ENCODE peak calls at places on chromosomes 11 and 22, in ten cellular contexts. A is BJ, K is MM.1S, G is fibroblast of mammary gland, C is fibroblast of lung, N is GM10248, O is nephron progenitor cell, B is GM12865, I is Calu3, R is mammary epithelial cell. W is an unnamed sample.

GRCh38 chr11:94840209-94840608 is 72.1 kb downstream of the AMOTL1 start:
- DNase-seq in A (peak; percentile 18), K (no peak), G (peak; percentile 7), C (no peak), N (no peak), O (no peak), B (no peak), I (no peak), R (no peak), W (no peak)

GRCh38 chr11:134792044-134792443 is 380.0 kb upstream of the B3GAT1 start:
- DNase-seq in A (no peak), K (no peak), G (no peak), C (no peak), N (no peak), O (no peak), B (no peak), I (no peak), R (no peak), W (no peak)

GRCh38 chr11:118527109-118527508 is at the start of gene TTC36:
- DNase-seq in A (no peak), K (no peak), G (no peak), C (no peak), N (no peak), O (no peak), B (no peak), I (no peak), R (no peak), W (no peak)

GRCh38 chr11:43282607-43283440 is 29.0 kb upstream of the API5 start:
- DNase-seq in A (no peak), K (peak; percentile 55), G (peak; percentile 33), C (peak; percentile 15), N (peak; percentile 59), O (peak; percentile 73), B (peak; percentile 62), I (peak; percentile 53), R (peak; percentile 6), W (peak; percentile 58)

GRCh38 chr11:5621580-5621979 is 3.2 kb upstream of the TRIM34 start:
- DNase-seq in A (no peak), K (no peak), G (no peak), C (no peak), N (no peak), O (no peak), B (no peak), I (no peak), R (no peak), W (no peak)

GRCh38 chr22:44205713-44206645 is 25.3 kb downstream of the PARVG start:
- DNase-seq in A (no peak), K (no peak), G (no peak), C (no peak), N (no peak), O (no peak), B (no peak), I (no peak), R (no peak), W (no peak)

GRCh38 chr22:24303007-24303406 is 32.4 kb downstream of the SPECC1L start:
- DNase-seq in A (no peak), K (no peak), G (no peak), C (no peak), N (no peak), O (no peak), B (no peak), I (peak; percentile 35), R (no peak), W (no peak)

GRCh38 chr11:84420261-84420660 is 1134.1 kb upstream of the CCDC90B start:
- DNase-seq in A (no peak), K (no peak), G (peak; percentile 86), C (peak; percentile 56), N (no peak), O (no peak), B (no peak), I (no peak), R (no peak), W (no peak)

GRCh38 chr11:9701799-9702198 is 37.9 kb downstream of the SWAP70 start:
- DNase-seq in A (no peak), K (no peak), G (no peak), C (no peak), N (no peak), O (no peak), B (no peak), I (no peak), R (no peak), W (no peak)

GRCh38 chr11:111162306-111162705 is 83.2 kb upstream of the POU2AF2 start:
- DNase-seq in A (no peak), K (no peak), G (no peak), C (peak; percentile 52), N (no peak), O (no peak), B (no peak), I (no peak), R (peak; percentile 24), W (no peak)

GRCh38 chr11:65432133-65432650 is 9.6 kb downstream of the NEAT1 start:
- DNase-seq in A (no peak), K (no peak), G (peak; percentile 36), C (no peak), N (no peak), O (no peak), B (no peak), I (no peak), R (no peak), W (no peak)

GRCh38 chr22:43636086-43636485 is 176.0 kb downstream of the EFCAB6 start:
- DNase-seq in A (no peak), K (no peak), G (no peak), C (no peak), N (no peak), O (no peak), B (no peak), I (no peak), R (no peak), W (no peak)

GRCh38 chr11:43937434-43938411 is 4.7 kb upstream of the C11orf96 start:
- DNase-seq in A (no peak), K (no peak), G (peak; percentile 63), C (peak; percentile 81), N (no peak), O (no peak), B (no peak), I (no peak), R (peak; percentile 69), W (no peak)

GRCh38 chr11:944711-945470 is 19.2 kb downstream of the AP2A2 start:
- DNase-seq in A (no peak), K (no peak), G (peak; percentile 65), C (peak; percentile 60), N (no peak), O (no peak), B (no peak), I (no peak), R (no peak), W (no peak)
- TF ChIP-seq CTCF in A (peak; percentile 18), K (no peak), G (peak; percentile 39), C (peak; percentile 8), N (no peak), O (no peak), B (no peak), I (no peak), R (no peak), W (no peak)

DNA sequence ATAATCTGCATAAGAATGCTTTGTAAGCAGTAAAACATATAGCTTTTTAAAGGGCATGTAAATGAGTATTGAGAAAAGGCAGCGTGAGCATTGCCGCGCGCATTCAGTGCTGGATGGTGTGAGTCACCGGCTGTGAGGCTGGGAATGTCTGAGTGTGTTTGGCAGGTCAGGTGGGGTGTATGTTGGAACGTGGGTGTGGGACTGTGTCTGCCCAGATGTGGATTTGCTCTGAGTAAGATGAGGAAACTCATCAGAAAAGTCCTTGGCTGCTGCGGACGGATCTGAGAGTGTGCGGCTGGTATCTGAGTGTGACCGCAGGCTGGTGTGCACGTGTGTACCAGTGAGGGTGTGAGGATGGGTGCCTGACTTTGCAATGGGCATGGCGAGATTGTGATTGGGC is 66.2 kb upstream of the NECTIN1 start:
- DNase-seq in A (peak; percentile 20), K (no peak), G (peak; percentile 98), C (peak; percentile 98), N (no peak), O (no peak), B (no peak), I (peak; percentile 14), R (peak; percentile 46), W (no peak)
- TF ChIP-seq CTCF in A (no peak), K (no peak), G (no peak), C (no peak), N (no peak), O (no peak), B (no peak), I (no peak), R (no peak), W (no peak)

DNA sequence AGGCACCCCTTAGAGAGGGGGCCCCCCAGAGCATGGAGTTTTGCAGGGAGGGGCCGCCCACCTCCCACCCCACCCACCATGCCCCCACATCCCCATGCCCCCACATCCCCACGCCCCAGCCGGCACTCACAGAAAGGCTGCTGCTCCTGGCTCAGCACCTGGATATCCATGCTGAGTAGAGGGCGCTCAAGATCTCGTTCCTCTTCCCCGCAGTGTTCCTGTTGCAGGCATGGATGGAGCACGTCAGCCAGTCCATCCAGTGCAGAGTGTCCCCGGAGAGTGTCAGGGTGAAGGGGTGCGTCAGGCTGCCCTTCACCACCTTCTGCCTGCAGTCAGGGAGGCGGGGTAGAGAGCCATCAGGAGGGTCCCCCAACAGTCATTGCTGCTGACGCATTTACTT is 156.2 kb downstream of the CRYBB2 start:
- DNase-seq in A (no peak), K (no peak), G (no peak), C (no peak), N (no peak), O (no peak), B (no peak), I (no peak), R (no peak), W (no peak)
- TF ChIP-seq CTCF in A (no peak), K (no peak), G (no peak), C (no peak), N (no peak), O (no peak), B (no peak), I (no peak), R (no peak), W (no peak)

GRCh38 chr11:114340311-114341131 is 44.3 kb downstream of the NNMT start:
- DNase-seq in A (no peak), K (peak; percentile 89), G (peak; percentile 86), C (peak; percentile 74), N (no peak), O (peak; percentile 40), B (peak; percentile 57), I (no peak), R (peak; percentile 57), W (peak; percentile 50)
- TF ChIP-seq CTCF in A (peak; percentile 86), K (peak; percentile 87), G (peak; percentile 95), C (peak; percentile 92), N (peak; percentile 68), O (peak; percentile 78), B (peak; percentile 72), I (peak; percentile 59), R (peak; percentile 84), W (peak; percentile 86)

DNA sequence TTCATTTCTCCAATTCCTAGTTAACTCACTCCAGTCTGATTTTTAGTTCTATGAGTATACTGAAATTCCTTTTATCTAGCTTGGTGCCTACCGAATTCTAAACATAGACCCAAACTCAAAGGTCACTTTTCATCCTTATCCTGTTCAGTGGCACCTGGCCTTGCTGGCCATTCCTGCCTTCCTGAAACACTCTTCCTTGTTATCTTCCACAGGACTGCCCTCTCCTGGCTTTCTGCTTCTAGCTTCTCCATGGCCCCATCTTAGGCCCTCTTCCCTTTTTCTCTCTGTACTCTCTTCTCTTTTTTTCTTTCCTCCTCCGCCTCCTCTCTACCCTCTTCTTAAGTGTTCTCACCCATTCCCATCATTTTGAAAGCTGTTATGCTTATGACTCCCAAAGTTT is 87.3 kb downstream of the WNT11 start:
- DNase-seq in A (no peak), K (no peak), G (no peak), C (no peak), N (no peak), O (no peak), B (no peak), I (no peak), R (no peak), W (no peak)
- TF ChIP-seq CTCF in A (no peak), K (no peak), G (no peak), C (no peak), N (no peak), O (no peak), B (no peak), I (no peak), R (peak; percentile 12), W (no peak)